ENCODE peak calls at places on chromosomes 5 and 9, in eight cellular contexts. A is CD4-positive, alpha-beta T cell; L is epithelial cell of esophagus; Q is suprapubic skin; B is thoracic aorta; P is sigmoid colon; Z is mammary epithelial cell; C is HFFc6. I is an unnamed sample.

GRCh38 chr5:178793696-178794095 is 63.2 kb upstream of the ZNF354A start:
- DNase-seq in A (no peak), L (no peak), Q (no peak), B (no peak), P (peak), Z (no peak), C (no peak), I (no peak)

GRCh38 chr9:6845881-6846280 is 88.1 kb downstream of the KDM4C start:
- DNase-seq in A (no peak), L (peak), Q (no peak), B (no peak), P (no peak), Z (no peak), C (peak), I (no peak)

GRCh38 chr5:142422426-142422825 is 97.6 kb upstream of the SPRY4 start:
- DNase-seq in A (no peak), L (peak), Q (no peak), B (no peak), P (no peak), Z (peak), C (peak), I (no peak)

GRCh38 chr5:122306461-122306860 is 5.6 kb upstream of the SNCAIP start:
- DNase-seq in A (no peak), L (no peak), Q (no peak), B (no peak), P (no peak), Z (no peak), C (no peak), I (no peak)

GRCh38 chr5:95731571-95732554 is 727 bp downstream of the RHOBTB3 start:
- DNase-seq in A (peak), L (peak), Q (peak), B (no peak), P (peak), Z (peak), C (no peak), I (peak)

GRCh38 chr5:151205411-151205810 is 18.5 kb downstream of the CCDC69 start:
- DNase-seq in A (no peak), L (no peak), Q (peak), B (no peak), P (no peak), Z (no peak), C (no peak), I (peak)

GRCh38 chr5:1380910-1381309 is 36.0 kb upstream of the CLPTM1L start:
- DNase-seq in A (no peak), L (no peak), Q (no peak), B (no peak), P (no peak), Z (no peak), C (no peak), I (no peak)

GRCh38 chr5:125699860-125700259 is 723.3 kb upstream of the GRAMD2B start:
- DNase-seq in A (no peak), L (no peak), Q (no peak), B (no peak), P (no peak), Z (no peak), C (no peak), I (no peak)

GRCh38 chr9:110808599-110808980 is 140.0 kb downstream of the MUSK start:
- DNase-seq in A (no peak), L (no peak), Q (no peak), B (no peak), P (no peak), Z (no peak), C (no peak), I (no peak)

GRCh38 chr9:84371737-84372136 is 31.2 kb upstream of the SLC28A3 start:
- DNase-seq in A (no peak), L (peak), Q (no peak), B (no peak), P (no peak), Z (peak), C (peak), I (no peak)

GRCh38 chr5:120927923-120928322 is 463.8 kb downstream of the PRR16 start:
- DNase-seq in A (no peak), L (no peak), Q (no peak), B (no peak), P (no peak), Z (no peak), C (no peak), I (no peak)

GRCh38 chr5:86968311-86968753 is 299.4 kb upstream of the RASA1 start:
- DNase-seq in A (no peak), L (peak), Q (no peak), B (no peak), P (no peak), Z (peak), C (peak), I (no peak)

GRCh38 chr9:98795970-98796363 is 388 bp downstream of the ANKS6 start:
- DNase-seq in A (no peak), L (peak), Q (no peak), B (no peak), P (no peak), Z (no peak), C (no peak), I (peak)

GRCh38 chr5:177134653-177135225 is 1.2 kb downstream of the NSD1 start:
- DNase-seq in A (no peak), L (no peak), Q (no peak), B (no peak), P (peak), Z (no peak), C (no peak), I (no peak)

GRCh38 chr5:1029945-1030625 is 21.5 kb downstream of the NKD2 start:
- DNase-seq in A (peak), L (no peak), Q (peak), B (no peak), P (peak), Z (no peak), C (no peak), I (no peak)

GRCh38 chr9:133683494-133684460 is 47.6 kb downstream of the DBH start:
- DNase-seq in A (peak), L (no peak), Q (no peak), B (no peak), P (no peak), Z (no peak), C (no peak), I (no peak)

GRCh38 chr5:102815560-102816324 is 60.6 kb downstream of the PAM start:
- DNase-seq in A (no peak), L (no peak), Q (no peak), B (no peak), P (no peak), Z (no peak), C (no peak), I (no peak)

GRCh38 chr9:93681316-93682154 is 105.2 kb downstream of the PHF2 start:
- DNase-seq in A (no peak), L (no peak), Q (no peak), B (no peak), P (peak), Z (no peak), C (no peak), I (peak)

GRCh38 chr9:114525505-114525904 is 20.2 kb upstream of the WHRN start:
- DNase-seq in A (no peak), L (peak), Q (no peak), B (no peak), P (no peak), Z (peak), C (peak), I (no peak)

GRCh38 chr5:177312649-177313181 is 1.0 kb upstream of the MXD3 start:
- DNase-seq in A (no peak), L (peak), Q (no peak), B (no peak), P (peak), Z (no peak), C (peak), I (peak)

GRCh38 chr5:53031695-53032096 is 42.5 kb downstream of the ITGA2 start:
- DNase-seq in A (no peak), L (peak), Q (no peak), B (no peak), P (no peak), Z (peak), C (peak), I (no peak)

GRCh38 chr9:92563701-92564100 is 27.9 kb upstream of the ECM2 start:
- DNase-seq in A (no peak), L (no peak), Q (no peak), B (no peak), P (no peak), Z (no peak), C (no peak), I (no peak)

GRCh38 chr9:37969130-37969529 is 65.2 kb upstream of the SLC25A51 start:
- DNase-seq in A (no peak), L (no peak), Q (no peak), B (no peak), P (no peak), Z (no peak), C (peak), I (no peak)

GRCh38 chr5:128965638-128966302 is 482 bp downstream of the SLC27A6 start:
- DNase-seq in A (no peak), L (no peak), Q (no peak), B (no peak), P (no peak), Z (no peak), C (no peak), I (no peak)

GRCh38 chr5:107404595-107405366 is 266.0 kb downstream of the EFNA5 start:
- DNase-seq in A (no peak), L (peak), Q (no peak), B (no peak), P (no peak), Z (peak), C (no peak), I (no peak)

GRCh38 chr9:98190757-98191105 is 1.7 kb downstream of the CORO2A start:
- DNase-seq in A (no peak), L (no peak), Q (no peak), B (no peak), P (no peak), Z (no peak), C (no peak), I (no peak)

GRCh38 chr9:93712896-93713295 is 136.5 kb downstream of the PHF2 start:
- DNase-seq in A (no peak), L (no peak), Q (no peak), B (no peak), P (no peak), Z (no peak), C (no peak), I (no peak)

GRCh38 chr5:93158841-93159240 is 422.2 kb downstream of the NR2F1-AS1 start:
- DNase-seq in A (no peak), L (peak), Q (no peak), B (no peak), P (no peak), Z (no peak), C (peak), I (no peak)

GRCh38 chr9:132888151-132888550 is 9.5 kb downstream of the SPACA9 start:
- DNase-seq in A (no peak), L (no peak), Q (no peak), B (no peak), P (no peak), Z (no peak), C (no peak), I (no peak)

GRCh38 chr5:167352801-167353200 is 938.6 kb upstream of the WWC1 start:
- DNase-seq in A (no peak), L (no peak), Q (no peak), B (no peak), P (no peak), Z (no peak), C (no peak), I (no peak)

GRCh38 chr5:11234501-11234911 is 473.5 kb upstream of the DAP start:
- DNase-seq in A (no peak), L (no peak), Q (no peak), B (no peak), P (no peak), Z (no peak), C (no peak), I (no peak)

GRCh38 chr9:121253162-121253561 is 14.8 kb upstream of the GSN start:
- DNase-seq in A (no peak), L (no peak), Q (no peak), B (no peak), P (no peak), Z (no peak), C (no peak), I (no peak)

GRCh38 chr9:121253821-121254471 is 14.0 kb upstream of the GSN start:
- DNase-seq in A (no peak), L (no peak), Q (no peak), B (no peak), P (no peak), Z (no peak), C (no peak), I (no peak)

GRCh38 chr9:121246821-121247511 is 21.0 kb upstream of the GSN start:
- DNase-seq in A (no peak), L (peak), Q (no peak), B (no peak), P (no peak), Z (peak), C (peak), I (no peak)

GRCh38 chr9:121252104-121252851 is 15.7 kb upstream of the GSN start:
- DNase-seq in A (no peak), L (no peak), Q (no peak), B (no peak), P (no peak), Z (no peak), C (no peak), I (no peak)

DNA sequence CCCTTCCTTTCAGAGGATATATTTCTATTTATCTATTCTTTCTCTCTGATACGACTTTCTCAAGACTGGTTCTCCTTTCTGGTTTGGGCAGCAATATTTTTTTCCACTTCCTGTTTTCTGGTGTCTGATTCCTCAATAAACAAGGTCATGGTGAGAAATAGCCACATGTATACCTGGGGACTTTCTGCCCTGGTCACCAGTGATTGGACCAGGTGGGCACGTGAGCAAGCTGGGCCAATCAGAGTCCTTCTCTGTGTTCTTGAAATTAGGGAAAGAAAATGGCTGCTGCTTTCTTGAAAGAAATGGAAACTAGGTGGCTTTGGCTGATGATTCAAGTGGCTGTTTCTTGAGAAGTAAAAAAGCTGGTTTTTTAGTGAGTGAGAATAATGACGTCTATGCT is 18.4 kb upstream of the GSN start:
- DNase-seq in A (no peak), L (no peak), Q (no peak), B (no peak), P (no peak), Z (no peak), C (no peak), I (no peak)
- TF ChIP-seq CTCF in A (no peak), L (no peak), Q (no peak), B (no peak), P (no peak), Z (no peak), C (no peak), I (no peak)

GRCh38 chr9:130408669-130409068 is 36.1 kb upstream of the ASS1 start:
- DNase-seq in A (no peak), L (no peak), Q (no peak), B (no peak), P (no peak), Z (no peak), C (no peak), I (no peak)
- TF ChIP-seq CTCF in A (no peak), L (no peak), Q (no peak), B (no peak), P (no peak), Z (no peak), C (peak), I (no peak)

DNA sequence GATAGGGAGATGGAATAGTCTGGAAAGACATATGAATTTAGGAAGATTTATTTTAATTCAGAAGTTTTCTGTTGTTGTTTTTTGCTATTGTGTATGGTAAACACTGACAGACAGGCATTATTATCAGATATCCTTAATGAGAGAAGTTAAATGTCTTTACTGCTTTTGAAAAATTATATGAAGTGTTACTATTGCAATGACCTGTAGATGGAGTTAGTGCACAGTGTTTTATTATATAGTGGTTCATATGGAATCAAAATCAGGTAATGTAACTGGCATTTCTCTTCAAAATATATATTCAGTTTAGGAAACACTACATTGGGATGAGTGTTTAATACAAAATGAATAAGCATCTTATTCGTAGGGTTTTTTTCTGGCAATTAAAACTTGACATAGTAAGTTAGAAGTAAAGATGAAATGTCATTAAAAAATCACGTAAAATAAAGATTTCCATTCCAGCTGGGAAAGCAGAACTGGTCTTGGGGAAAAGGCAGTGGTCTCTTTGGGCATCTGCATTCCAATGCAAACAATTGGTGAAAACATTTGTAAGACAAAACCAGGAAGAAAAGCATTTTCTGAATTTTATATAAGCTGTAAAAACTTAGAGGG is 3.9 kb downstream of the GABRA1 start:
- DNase-seq in A (no peak), L (peak), Q (no peak), B (no peak), P (no peak), Z (no peak), C (no peak), I (no peak)
- TF ChIP-seq CTCF in A (no peak), L (peak), Q (no peak), B (no peak), P (no peak), Z (peak), C (no peak), I (peak)

DNA sequence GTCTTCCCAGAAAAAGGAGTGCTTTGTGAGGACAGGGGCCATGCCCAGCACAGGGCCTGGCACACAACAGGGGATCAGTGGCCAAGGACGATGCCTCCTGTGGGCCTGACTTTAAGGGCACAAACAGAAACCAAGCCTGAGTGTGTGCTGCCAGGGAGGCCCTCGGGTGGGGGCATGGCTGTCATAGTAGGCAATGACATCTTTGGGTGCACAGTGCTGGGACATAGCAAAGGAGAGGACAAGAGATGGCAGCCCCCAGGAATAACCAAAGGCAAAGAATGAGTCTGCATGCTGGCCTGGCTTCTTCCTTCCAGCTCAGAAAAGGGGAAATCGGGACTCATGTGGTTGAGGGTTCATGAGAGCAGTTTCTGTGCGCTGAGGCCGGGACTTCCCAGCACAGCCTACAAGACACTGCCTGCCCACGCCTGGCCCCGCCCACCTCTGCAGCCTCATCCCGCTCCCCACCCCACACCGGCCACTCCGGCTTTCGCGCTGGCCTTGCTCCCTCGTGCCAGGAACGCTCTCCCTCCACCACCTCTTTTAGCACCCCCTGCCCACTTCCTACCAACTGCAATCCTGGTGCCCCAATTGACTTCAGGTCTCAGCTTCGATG is 13.8 kb upstream of the LHX2 start:
- DNase-seq in A (no peak), L (peak), Q (no peak), B (no peak), P (no peak), Z (peak), C (no peak), I (no peak)
- TF ChIP-seq CTCF in A (no peak), L (no peak), Q (no peak), B (no peak), P (no peak), Z (no peak), C (no peak), I (no peak)

GRCh38 chr9:108478871-108479332 is 376.9 kb downstream of the ACTL7B start:
- DNase-seq in A (no peak), L (peak), Q (no peak), B (peak), P (no peak), Z (peak), C (peak), I (no peak)

GRCh38 chr9:108479989-108480652 is 375.7 kb downstream of the ACTL7B start:
- DNase-seq in A (no peak), L (no peak), Q (no peak), B (no peak), P (no peak), Z (no peak), C (no peak), I (no peak)

GRCh38 chr9:108476574-108476973 is 379.2 kb downstream of the ACTL7B start:
- DNase-seq in A (no peak), L (peak), Q (no peak), B (no peak), P (no peak), Z (no peak), C (peak), I (no peak)

GRCh38 chr9:108477538-108478006 is 378.2 kb downstream of the ACTL7B start:
- DNase-seq in A (no peak), L (peak), Q (no peak), B (no peak), P (no peak), Z (peak), C (peak), I (no peak)

DNA sequence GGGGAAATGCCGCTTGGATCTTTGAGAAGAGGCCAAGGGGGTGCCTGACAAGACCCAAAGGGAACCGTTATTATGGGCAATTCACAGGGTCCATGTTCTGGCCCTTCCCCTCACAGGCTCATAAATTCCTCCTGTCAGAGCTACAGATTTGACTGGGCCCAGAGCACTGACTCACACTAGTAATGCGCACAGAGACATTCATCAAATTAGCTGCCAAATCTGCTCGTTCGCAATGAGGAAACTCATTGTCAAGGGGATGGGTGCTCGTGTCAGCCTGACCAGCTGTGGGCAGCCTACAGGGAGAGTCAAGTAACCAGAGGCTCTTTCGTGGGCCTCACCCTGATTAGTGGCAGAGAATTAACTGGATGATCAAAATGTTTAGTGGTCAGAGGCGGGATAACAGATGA is 377.4 kb downstream of the ACTL7B start:
- DNase-seq in A (no peak), L (peak), Q (no peak), B (peak), P (peak), Z (peak), C (peak), I (no peak)
- TF ChIP-seq CTCF in A (no peak), L (peak), Q (no peak), B (no peak), P (no peak), Z (peak), C (peak), I (no peak)

I was measured in type B pancreatic cell.